ENCODE peak calls at places on chromosomes 1 and 21, in eight cellular contexts. N, J, I, O, G, Q, A and Y are unnamed samples.

GRCh38 chr1:214380418-214380817 is 99.5 kb downstream of the SMYD2 start:
- DNase-seq in O (no peak), N (no peak), Q (no peak), G (no peak), J (no peak), I (no peak), A (no peak), Y (peak; percentile 90)

GRCh38 chr1:84265867-84266266 is 35.6 kb upstream of the SAMD13 start:
- DNase-seq in Q (no peak), I (no peak), J (no peak), G (no peak), N (no peak), A (no peak), O (no peak), Y (no peak)

GRCh38 chr1:159775716-159776115 is 5.0 kb upstream of the DUSP23 start:
- DNase-seq in N (no peak), O (no peak), A (no peak), J (no peak), I (peak; percentile 6), G (no peak), Q (peak; percentile 26), Y (no peak)

GRCh38 chr1:201556841-201557571 is 18.1 kb downstream of the NAV1 start:
- DNase-seq in J (no peak), Q (no peak), G (no peak), O (no peak), N (no peak), A (no peak), I (peak; percentile 54), Y (peak; percentile 29)

GRCh38 chr1:204705888-204706837 is 20.6 kb upstream of the LRRN2 start:
- DNase-seq in Q (peak; percentile 9), I (no peak), A (no peak), N (no peak), O (no peak), G (no peak), J (no peak), Y (peak; percentile 29)

GRCh38 chr1:869499-870244 is 54.1 kb upstream of the SAMD11 start:
- DNase-seq in G (peak; percentile 88), O (peak; percentile 1), A (peak; percentile 88), J (peak; percentile 56), I (peak; percentile 73), Q (peak; percentile 69), N (peak; percentile 80), Y (peak; percentile 33)

GRCh38 chr1:83692524-83693336 is 306.2 kb downstream of the TTLL7 start:
- DNase-seq in G (no peak), A (peak; percentile 37), Q (no peak), I (peak; percentile 9), J (peak; percentile 33), O (no peak), N (no peak), Y (peak; percentile 95)

GRCh38 chr21:42695324-42696025 is 42.1 kb downstream of the PDE9A start:
- DNase-seq in A (no peak), O (no peak), Q (no peak), I (peak; percentile 51), N (no peak), J (no peak), G (no peak), Y (no peak)

GRCh38 chr1:113123737-113124136 is 50.7 kb downstream of the LRIG2 start:
- DNase-seq in N (no peak), O (no peak), A (no peak), I (peak; percentile 54), G (no peak), J (no peak), Q (no peak), Y (no peak)

GRCh38 chr1:2921970-2922686 is 99.1 kb upstream of the ACTRT2 start:
- DNase-seq in O (no peak), J (peak; percentile 12), A (peak; percentile 34), N (peak; percentile 29), G (peak; percentile 69), I (peak; percentile 1), Q (peak; percentile 1), Y (no peak)

GRCh38 chr1:39205102-39205780 is 746 bp downstream of the MACF1 start:
- DNase-seq in A (peak; percentile 48), I (peak; percentile 88), Q (peak; percentile 84), G (no peak), J (peak; percentile 39), O (no peak), N (peak; percentile 43), Y (peak; percentile 84)

GRCh38 chr1:196361112-196361714 is 247.0 kb downstream of the KCNT2 start:
- DNase-seq in O (no peak), Q (no peak), N (no peak), I (peak; percentile 56), J (peak; percentile 1), G (no peak), A (no peak), Y (no peak)

GRCh38 chr1:204520834-204521709 is 4.9 kb downstream of the MDM4 start:
- DNase-seq in I (peak; percentile 48), A (peak; percentile 89), G (no peak), O (peak; percentile 29), Q (peak; percentile 84), J (peak; percentile 38), N (peak; percentile 40), Y (no peak)

GRCh38 chr1:8671313-8671917 is 146.0 kb downstream of the RERE start:
- DNase-seq in O (no peak), Q (peak; percentile 35), G (peak; percentile 61), J (peak; percentile 65), N (no peak), A (peak; percentile 26), I (peak; percentile 92), Y (peak; percentile 81)

GRCh38 chr21:43207868-43208267 is 39.1 kb downstream of the CRYAA start:
- DNase-seq in G (peak; percentile 10), A (no peak), O (no peak), I (no peak), J (no peak), N (no peak), Q (no peak), Y (no peak)

GRCh38 chr1:183908095-183908494 is 103.2 kb downstream of the RGL1 start:
- DNase-seq in Q (no peak), O (no peak), G (no peak), N (no peak), A (no peak), I (peak; percentile 22), J (no peak), Y (peak; percentile 16)

GRCh38 chr1:112869895-112870294 is 86.1 kb downstream of the SLC16A1 start:
- DNase-seq in O (no peak), I (no peak), Q (no peak), N (no peak), A (no peak), G (no peak), J (no peak), Y (no peak)

GRCh38 chr1:98205291-98206017 is 284.6 kb upstream of the DPYD start:
- DNase-seq in J (no peak), O (no peak), G (no peak), I (no peak), A (no peak), N (no peak), Q (no peak), Y (peak; percentile 96)

GRCh38 chr1:55816456-55816794 is 601.3 kb upstream of the USP24 start:
- DNase-seq in O (no peak), A (no peak), Q (no peak), I (no peak), N (no peak), J (no peak), G (no peak), Y (no peak)

GRCh38 chr1:27392778-27393635 is 585 bp downstream of the GPR3 start:
- DNase-seq in Q (peak; percentile 32), A (no peak), J (no peak), G (peak; percentile 25), N (no peak), I (no peak), O (no peak), Y (peak; percentile 42)

GRCh38 chr1:20266141-20266540 is 24.5 kb upstream of the VWA5B1 start:
- DNase-seq in J (no peak), G (no peak), I (peak; percentile 36), O (no peak), Q (no peak), N (no peak), A (no peak), Y (no peak)